ENCODE peak calls at places on chromosomes 4 and X, in ten cellular contexts. X is H7; H is fibroblast of lung; J is stimulated activated CD8-positive, alpha-beta memory T cell treated with anti-CD3 and anti-CD28 coated beads, Interleukin-12 subunit alpha, Interleukin-12 subunit beta, amount 100 ng/mL, for 1 hour; K is M059J; Z is CD8-positive, alpha-beta memory T cell; B is endothelial cell; U is pons; P is NCI-H1092; F is iPS DF 6.9. Y is an unnamed sample.

GRCh38 chrX:24682739-24683432 is 10.8 kb upstream of the POLA1 start:
- DNase-seq in X (no peak), H (no peak), J (no peak), K (no peak), Z (no peak), B (no peak), U (no peak), P (no peak), F (no peak), Y (no peak)

GRCh38 chr4:78483811-78484210 is 67.8 kb upstream of the ANXA3 start:
- DNase-seq in X (no peak), H (no peak), J (no peak), K (no peak), Z (no peak), B (no peak), U (no peak), P (no peak), F (no peak), Y (no peak)

GRCh38 chrX:29478336-29479069 is 736.9 kb upstream of the MAGEB2 start:
- DNase-seq in X (peak), H (peak), J (no peak), K (peak), Z (no peak), B (peak), U (peak), P (no peak), F (peak), Y (no peak)

GRCh38 chr4:148692242-148692641 is 250.0 kb upstream of the NR3C2 start:
- DNase-seq in X (no peak), H (no peak), J (no peak), K (no peak), Z (no peak), B (no peak), U (no peak), P (no peak), F (no peak), Y (no peak)

GRCh38 chr4:16641971-16642370 is 256.5 kb downstream of the LDB2 start:
- DNase-seq in X (no peak), H (peak), J (no peak), K (no peak), Z (no peak), B (no peak), U (no peak), P (no peak), F (no peak), Y (no peak)

GRCh38 chr4:175705407-175705806 is 106.7 kb downstream of the GPM6A start:
- DNase-seq in X (peak), H (peak), J (no peak), K (peak), Z (no peak), B (no peak), U (peak), P (peak), F (peak), Y (no peak)

GRCh38 chr4:47061435-47061834 is 30.1 kb downstream of the GABRB1 start:
- DNase-seq in X (no peak), H (peak), J (no peak), K (peak), Z (no peak), B (no peak), U (no peak), P (no peak), F (no peak), Y (no peak)

GRCh38 chr4:112852586-112852985 is 196.9 kb upstream of the ANK2 start:
- DNase-seq in X (no peak), H (no peak), J (no peak), K (no peak), Z (no peak), B (no peak), U (no peak), P (no peak), F (no peak), Y (no peak)

GRCh38 chrX:13194291-13195103 is 125.4 kb downstream of the ATXN3L start:
- DNase-seq in X (no peak), H (peak), J (no peak), K (peak), Z (no peak), B (no peak), U (no peak), P (peak), F (no peak), Y (no peak)

GRCh38 chrX:3184176-3184930 is 143.1 kb downstream of the ARSF start:
- DNase-seq in X (no peak), H (peak), J (no peak), K (peak), Z (no peak), B (no peak), U (peak), P (no peak), F (no peak), Y (no peak)

GRCh38 chrX:113510586-113510985 is 670.0 kb upstream of the AMOT start:
- DNase-seq in X (no peak), H (peak), J (no peak), K (peak), Z (no peak), B (no peak), U (no peak), P (no peak), F (no peak), Y (no peak)

GRCh38 chr4:986949-987688 is at the start of gene IDUA:
- DNase-seq in X (peak), H (peak), J (peak), K (peak), Z (peak), B (peak), U (peak), P (peak), F (no peak), Y (peak)

GRCh38 chr4:6855692-6856297 is 53.8 kb upstream of the TBC1D14 start:
- DNase-seq in X (no peak), H (peak), J (no peak), K (peak), Z (peak), B (no peak), U (no peak), P (no peak), F (no peak), Y (no peak)

GRCh38 chr4:148716361-148717063 is 274.3 kb upstream of the NR3C2 start:
- DNase-seq in X (peak), H (no peak), J (no peak), K (no peak), Z (no peak), B (peak), U (no peak), P (no peak), F (no peak), Y (no peak)

GRCh38 chr4:160426233-160426632 is 1323.4 kb downstream of the RAPGEF2 start:
- DNase-seq in X (no peak), H (no peak), J (no peak), K (no peak), Z (no peak), B (no peak), U (no peak), P (no peak), F (no peak), Y (no peak)

GRCh38 chr4:58093352-58093751 is 983.2 kb upstream of the IGFBP7 start:
- DNase-seq in X (peak), H (no peak), J (no peak), K (no peak), Z (no peak), B (no peak), U (no peak), P (no peak), F (peak), Y (no peak)

GRCh38 chrX:126339926-126340325 is 173.8 kb upstream of the DCAF12L2 start:
- DNase-seq in X (no peak), H (no peak), J (no peak), K (no peak), Z (no peak), B (no peak), U (no peak), P (no peak), F (no peak), Y (no peak)

GRCh38 chr4:8769645-8770517 is 101.8 kb downstream of the HMX1 start:
- DNase-seq in X (peak), H (no peak), J (no peak), K (no peak), Z (peak), B (no peak), U (no peak), P (no peak), F (no peak), Y (no peak)

GRCh38 chr4:186770446-186771175 is 47.0 kb upstream of the FAT1 start:
- DNase-seq in X (no peak), H (peak), J (no peak), K (peak), Z (no peak), B (no peak), U (no peak), P (no peak), F (no peak), Y (no peak)

GRCh38 chr4:124640037-124640730 is 72.3 kb downstream of the ANKRD50 start:
- DNase-seq in X (no peak), H (peak), J (no peak), K (peak), Z (no peak), B (no peak), U (no peak), P (no peak), F (no peak), Y (no peak)

GRCh38 chr4:114187592-114187991 is 208.1 kb upstream of the ARSJ start:
- DNase-seq in X (no peak), H (no peak), J (no peak), K (no peak), Z (no peak), B (no peak), U (no peak), P (no peak), F (no peak), Y (no peak)

GRCh38 chrX:68822641-68823410 is 6.0 kb upstream of the EFNB1 start:
- DNase-seq in X (peak), H (peak), J (no peak), K (peak), Z (no peak), B (peak), U (peak), P (peak), F (no peak), Y (peak)

GRCh38 chr4:160180206-160180605 is 1077.3 kb downstream of the RAPGEF2 start:
- DNase-seq in X (no peak), H (peak), J (no peak), K (peak), Z (no peak), B (no peak), U (no peak), P (no peak), F (no peak), Y (no peak)

GRCh38 chrX:26262121-26262523 is 46.2 kb downstream of the MAGEB5 start:
- DNase-seq in X (no peak), H (peak), J (no peak), K (no peak), Z (no peak), B (peak), U (no peak), P (no peak), F (no peak), Y (no peak)

GRCh38 chrX:6184900-6185515 is 43.7 kb downstream of the NLGN4X start:
- DNase-seq in X (no peak), H (peak), J (no peak), K (peak), Z (no peak), B (no peak), U (no peak), P (no peak), F (no peak), Y (no peak)

GRCh38 chr4:40564815-40565505 is 64.7 kb downstream of the RBM47 start:
- DNase-seq in X (peak), H (no peak), J (no peak), K (peak), Z (no peak), B (no peak), U (no peak), P (no peak), F (no peak), Y (no peak)

Y was measured in sciatic nerve.